ENCODE peak calls at places on chromosomes 2 and 18, in four cellular contexts. B is IMR-90, S is Peyer's patch, U is left lung. Y is an unnamed sample.

GRCh38 chr2:55482186-55482945 is 37.2 kb upstream of the CFAP36 start:
- DNase-seq in U (no peak), B (peak; percentile 45), S (no peak), Y (no peak)

GRCh38 chr2:68766378-68766845 is 31.8 kb downstream of the ARHGAP25 start:
- DNase-seq in B (peak; percentile 73), U (peak; percentile 83), S (peak; percentile 89), Y (peak; percentile 37)

GRCh38 chr2:215664847-215665525 is 229.1 kb upstream of the FN1 start:
- DNase-seq in S (no peak), B (peak; percentile 93), U (no peak), Y (no peak)

GRCh38 chr2:152263902-152264301 is 71.1 kb upstream of the FMNL2 start:
- DNase-seq in B (no peak), S (no peak), U (no peak), Y (no peak)

GRCh38 chr2:11132036-11132671 is 23.1 kb upstream of the SLC66A3 start:
- DNase-seq in U (no peak), S (no peak), B (no peak), Y (no peak)

GRCh38 chr2:239768907-239769573 is 256.1 kb downstream of the NDUFA10 start:
- DNase-seq in S (no peak), B (no peak), U (no peak), Y (no peak)

GRCh38 chr2:12177052-12177994 is 430.9 kb downstream of the LPIN1 start:
- DNase-seq in B (peak; percentile 76), U (peak; percentile 46), S (peak; percentile 60), Y (no peak)

GRCh38 chr2:119489232-119489952 is 34.9 kb downstream of the SCTR start:
- DNase-seq in U (no peak), B (no peak), S (no peak), Y (no peak)

GRCh38 chr2:73292316-73292905 is 937 bp downstream of the EGR4 start:
- DNase-seq in S (no peak), B (no peak), U (no peak), Y (no peak)

GRCh38 chr2:17780546-17780945 is 26.6 kb downstream of the GEN1 start:
- DNase-seq in S (no peak), U (no peak), B (peak; percentile 10), Y (no peak)

GRCh38 chr2:133841905-133842304 is 273.6 kb upstream of the NCKAP5 start:
- DNase-seq in U (no peak), B (peak; percentile 99), S (no peak), Y (no peak)

DNA sequence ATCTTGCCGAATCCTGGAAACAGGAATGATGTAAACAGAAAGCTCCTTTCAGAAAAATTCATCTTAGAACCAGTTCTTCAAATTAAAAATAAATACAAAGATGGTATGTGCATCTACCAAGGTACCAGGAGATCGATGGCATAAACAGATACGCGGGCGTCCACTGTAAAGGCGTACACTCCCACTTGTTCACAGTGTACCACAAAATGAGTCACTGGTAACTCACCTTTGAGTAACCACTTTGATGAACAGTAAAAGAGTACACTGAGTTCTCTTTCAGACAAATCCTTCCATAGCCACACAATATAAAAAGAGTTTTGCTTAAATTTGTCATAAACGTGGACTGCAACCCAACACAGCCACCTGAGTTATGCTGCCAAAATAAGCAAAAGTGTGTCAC is 128.3 kb downstream of the DNER start:
- DNase-seq in U (no peak), B (no peak), S (no peak), Y (no peak)
- H3K27me3 ChIP-seq in U (no peaks in the 10 kb centered on the region), B (no peaks in the 10 kb centered on the region), S (no peaks in the 10 kb centered on the region), Y (no peaks in the 10 kb centered on the region)

GRCh38 chr2:9814129-9814868 is 29.0 kb upstream of the TAF1B start:
- DNase-seq in U (peak; percentile 27), S (no peak), B (no peak), Y (no peak)
- H3K4me3 ChIP-seq in U (no peak overlapping the region), S (no peak overlapping the region), B (no peak overlapping the region), Y (no peak overlapping the region)

GRCh38 chr18:26386002-26386401 is 159.8 kb downstream of the TAF4B start:
- DNase-seq in B (peak; percentile 46), S (no peak), U (no peak), Y (no peak)

GRCh38 chr18:26386421-26386820 is 160.2 kb downstream of the TAF4B start:
- DNase-seq in B (no peak), S (no peak), U (no peak), Y (no peak)

DNA sequence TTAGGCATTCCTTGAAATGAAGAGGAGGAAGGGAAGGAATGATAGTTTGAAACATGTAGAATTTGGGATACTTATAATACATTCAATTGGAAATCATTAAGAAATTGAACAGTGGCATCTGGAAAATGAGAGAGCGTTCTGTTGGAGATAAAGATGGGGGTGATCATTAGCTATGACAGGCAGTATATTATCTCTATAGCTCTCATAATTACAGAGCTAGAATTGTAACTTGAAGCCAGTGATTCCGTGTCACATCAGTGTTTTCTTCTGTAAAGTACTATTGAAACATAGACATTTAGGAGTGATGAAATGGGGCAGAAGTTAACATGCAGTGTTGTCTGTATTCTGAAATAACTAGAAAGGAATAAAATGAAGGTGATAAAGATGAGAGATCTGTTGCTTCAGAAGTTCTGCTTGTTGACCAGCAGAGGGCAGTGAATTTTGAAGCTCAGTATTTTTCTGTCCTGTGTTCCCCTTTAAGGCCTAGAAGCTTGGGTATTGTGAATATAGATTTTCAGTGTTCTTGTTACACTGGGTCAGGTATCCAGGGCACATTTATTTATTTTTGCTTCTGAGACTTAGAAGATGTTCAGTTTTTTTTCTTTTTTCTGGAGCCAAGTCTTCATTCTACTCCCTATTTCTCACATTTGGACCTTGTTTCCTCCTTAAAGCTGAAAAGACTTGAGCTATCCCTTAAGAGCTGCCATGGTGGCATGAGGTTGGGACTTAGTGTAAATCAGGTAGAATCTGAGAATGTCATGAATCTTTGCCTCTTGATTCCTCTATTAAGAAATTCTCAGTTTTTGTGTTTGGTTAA is 157.4 kb downstream of the TAF4B start:
- DNase-seq in U (no peak), B (peak; percentile 67), S (no peak), Y (no peak)
- TF ChIP-seq CTCF in U (peak; percentile 72), B (peak; percentile 69), S (peak; percentile 49), Y (peak; percentile 84)

DNA sequence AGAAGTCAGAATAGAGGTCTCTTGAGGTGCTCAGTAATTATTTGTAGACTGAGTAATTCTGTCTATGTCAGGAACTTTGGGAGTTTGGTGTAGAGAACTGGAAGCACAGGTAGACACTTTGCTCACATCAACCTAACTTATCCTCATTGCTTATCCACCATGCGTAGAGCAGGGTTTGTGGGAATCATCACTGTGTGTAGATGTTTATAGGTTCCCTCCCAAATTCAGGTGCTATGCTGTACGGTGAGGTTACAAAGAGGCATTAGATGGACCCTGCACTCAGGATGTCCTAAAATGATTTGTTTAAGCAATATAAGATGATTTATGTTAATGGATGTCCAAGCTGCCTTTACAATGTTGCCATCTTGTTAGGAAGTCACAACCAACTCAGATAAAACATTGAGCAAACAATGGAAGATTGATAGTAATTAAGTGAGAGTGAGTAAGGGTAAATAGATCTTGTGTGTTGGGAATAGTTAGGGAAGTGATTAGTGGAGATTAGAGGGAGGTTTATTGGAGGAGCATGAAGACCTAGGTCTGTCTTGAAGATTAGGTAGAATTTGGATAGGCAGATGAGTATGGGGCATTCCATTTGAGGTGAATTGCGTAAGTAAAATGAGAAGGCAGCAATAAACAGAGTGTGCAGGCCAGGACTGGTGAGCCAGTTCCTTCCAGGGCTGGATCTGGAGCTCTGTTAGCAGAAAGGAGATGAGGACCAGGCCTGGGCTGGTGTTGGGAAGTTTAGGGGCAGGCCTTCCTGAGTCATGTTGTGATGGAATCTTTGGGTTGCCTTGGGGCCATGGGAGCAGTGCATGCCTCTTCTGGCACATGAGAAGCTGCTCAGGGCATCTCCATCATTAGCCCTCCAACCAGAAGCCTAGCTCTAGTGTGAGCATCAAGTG is 12.1 kb downstream of the EPAS1 start:
- DNase-seq in U (no peak), S (no peak), B (peak; percentile 77), Y (no peak)
- H3K27me3 ChIP-seq in U (no peaks in the 10 kb centered on the region), S (no peaks in the 10 kb centered on the region), B (no peaks in the 10 kb centered on the region), Y (peaks cover 13% of the 10 kb centered on the region)

Y was measured in CD8-positive, alpha-beta T cell.